ENCODE peak calls at places on chromosomes 16 and 17, in five cellular contexts. One of them, this sample, is unnamed.
A peak's percentile ranks its signal among the peaks of the same experiment; 100 is the strongest.

GRCh38 chr16:87240211-87241134 is 76.7 kb downstream of the C16orf95 start:
- DNase-seq in tibial artery: no peak
- DNase-seq in T follicular helper cell: no peak
- DNase-seq in WTC11: no peak
- DNase-seq in SJSA1: no peak
- DNase-seq in this sample: no peak

GRCh38 chr17:1143573-1143972 is 36.2 kb downstream of the ABR start:
- DNase-seq in SJSA1: no peak
- DNase-seq in WTC11: no peak
- DNase-seq in T follicular helper cell: no peak
- DNase-seq in tibial artery: no peak
- DNase-seq in this sample: peak; percentile 70

GRCh38 chr16:65032397-65032796 is 89.5 kb downstream of the CDH11 start:
- DNase-seq in T follicular helper cell: no peak
- DNase-seq in WTC11: no peak
- DNase-seq in tibial artery: no peak
- DNase-seq in SJSA1: no peak
- DNase-seq in this sample: no peak

GRCh38 chr16:626787-627457 is 3.9 kb upstream of the WFIKKN1 start:
- DNase-seq in SJSA1: peak; percentile 96
- DNase-seq in T follicular helper cell: no peak
- DNase-seq in WTC11: no peak
- DNase-seq in tibial artery: no peak
- DNase-seq in this sample: no peak

GRCh38 chr16:15776572-15776971 is 80.3 kb downstream of the MYH11 start:
- DNase-seq in T follicular helper cell: no peak
- DNase-seq in tibial artery: no peak
- DNase-seq in SJSA1: no peak
- DNase-seq in WTC11: no peak
- DNase-seq in this sample: no peak

GRCh38 chr17:33389506-33390141 is 96.5 kb upstream of the ASIC2 start:
- DNase-seq in WTC11: no peak
- DNase-seq in tibial artery: no peak
- DNase-seq in T follicular helper cell: no peak
- DNase-seq in SJSA1: no peak
- DNase-seq in this sample: no peak

GRCh38 chr16:80938035-80938927 is 68.4 kb downstream of the CMC2 start:
- DNase-seq in T follicular helper cell: no peak
- DNase-seq in SJSA1: peak; percentile 51
- DNase-seq in WTC11: no peak
- DNase-seq in tibial artery: peak; percentile 58
- DNase-seq in this sample: peak; percentile 72

GRCh38 chr17:2814049-2814448 is 17.8 kb downstream of the RAP1GAP2 start:
- DNase-seq in SJSA1: no peak
- DNase-seq in T follicular helper cell: no peak
- DNase-seq in tibial artery: no peak
- DNase-seq in WTC11: no peak
- DNase-seq in this sample: no peak

GRCh38 chr17:10034719-10035475 is 129.8 kb upstream of the RCVRN start:
- DNase-seq in SJSA1: no peak
- DNase-seq in T follicular helper cell: no peak
- DNase-seq in WTC11: no peak
- DNase-seq in tibial artery: no peak
- DNase-seq in this sample: no peak

GRCh38 chr17:70184770-70185169 is 15.4 kb downstream of the KCNJ2 start:
- DNase-seq in T follicular helper cell: no peak
- DNase-seq in SJSA1: no peak
- DNase-seq in WTC11: no peak
- DNase-seq in tibial artery: no peak
- DNase-seq in this sample: no peak